ENCODE peak calls at places on chromosome 16, in four cellular contexts. Q, E, H and J are unnamed samples. For H3K9me3, the result is how much of the 10 kb centered on the place peaks cover.

GRCh38 chr16:87319997-87320491 is 2.9 kb upstream of the C16orf95 start:
- DNase-seq in H (no peak), E (no peak), Q (no peak), J (no peak)

GRCh38 chr16:69672998-69673713 is 53.2 kb downstream of the NQO1 start:
- DNase-seq in Q (peak), E (no peak), H (no peak), J (no peak)

GRCh38 chr16:58459344-58460218 is 40.4 kb upstream of the NDRG4 start:
- DNase-seq in H (no peak), E (no peak), Q (peak), J (no peak)

GRCh38 chr16:20798364-20798763 is 7.9 kb downstream of the ERI2 start:
- DNase-seq in E (no peak), Q (peak), H (no peak), J (no peak)

GRCh38 chr16:50308237-50308965 is 42.0 kb downstream of the ADCY7 start:
- DNase-seq in E (peak), H (peak), Q (no peak), J (no peak)

GRCh38 chr16:48164907-48165715 is 9.3 kb upstream of the ABCC12 start:
- DNase-seq in H (peak), Q (peak), E (peak), J (no peak)

GRCh38 chr16:64094170-64094960 is 1027.5 kb downstream of the CDH11 start:
- DNase-seq in H (no peak), E (no peak), Q (peak), J (no peak)

GRCh38 chr16:77775911-77776909 is 12.2 kb upstream of the VAT1L start:
- DNase-seq in Q (peak), E (no peak), H (no peak), J (no peak)

GRCh38 chr16:47037396-47037745 is 63.9 kb upstream of the DNAJA2 start:
- DNase-seq in H (peak), Q (no peak), E (no peak), J (no peak)

GRCh38 chr16:69407702-69408323 is 16.6 kb upstream of the CYB5B start:
- DNase-seq in Q (no peak), H (no peak), E (no peak), J (no peak)

GRCh38 chr16:72191551-72191950 is 19.6 kb upstream of the PMFBP1 start:
- DNase-seq in E (no peak), H (no peak), Q (no peak), J (no peak)

GRCh38 chr16:756428-756827 is 4.1 kb upstream of the MSLN start:
- DNase-seq in E (no peak), H (no peak), Q (no peak), J (no peak)

GRCh38 chr16:58099097-58099955 is 29.9 kb downstream of the CFAP20 start:
- DNase-seq in E (no peak), Q (no peak), H (no peak), J (no peak)

GRCh38 chr16:21264226-21265036 is 13.7 kb downstream of the CRYM start:
- DNase-seq in H (no peak), E (no peak), Q (no peak), J (peak)

GRCh38 chr16:86048221-86048620 is 149.3 kb downstream of the IRF8 start:
- DNase-seq in H (no peak), E (no peak), Q (no peak), J (no peak)

GRCh38 chr16:27602103-27602502 is 52.2 kb downstream of the KATNIP start:
- DNase-seq in Q (no peak), E (no peak), H (no peak), J (no peak)

GRCh38 chr16:83952587-83952939 is 477 bp upstream of the OSGIN1 start:
- DNase-seq in E (no peak), Q (no peak), H (peak), J (no peak)

GRCh38 chr16:48558269-48558915 is 51.6 kb downstream of the N4BP1 start:
- DNase-seq in H (no peak), Q (peak), E (no peak), J (no peak)

GRCh38 chr16:14186007-14186953 is 115.2 kb downstream of the MRTFB start:
- DNase-seq in E (no peak), H (no peak), Q (peak), J (no peak)

GRCh38 chr16:88334517-88335149 is 48.1 kb upstream of the ZNF469 start:
- DNase-seq in H (no peak), E (no peak), Q (no peak), J (no peak)

GRCh38 chr16:47229651-47230050 is 85.9 kb upstream of the NETO2 start:
- DNase-seq in Q (no peak), E (no peak), H (no peak), J (no peak)

GRCh38 chr16:82867425-82867824 is 240.7 kb downstream of the CDH13 start:
- DNase-seq in E (no peak), Q (no peak), H (no peak), J (no peak)

GRCh38 chr16:88910284-88911147 is 44.1 kb upstream of the PABPN1L start:
- DNase-seq in Q (no peak), E (no peak), H (no peak), J (no peak)

GRCh38 chr16:89257757-89258465 is 40.4 kb downstream of the ZNF778 start:
- DNase-seq in Q (no peak), H (no peak), E (no peak), J (no peak)

DNA sequence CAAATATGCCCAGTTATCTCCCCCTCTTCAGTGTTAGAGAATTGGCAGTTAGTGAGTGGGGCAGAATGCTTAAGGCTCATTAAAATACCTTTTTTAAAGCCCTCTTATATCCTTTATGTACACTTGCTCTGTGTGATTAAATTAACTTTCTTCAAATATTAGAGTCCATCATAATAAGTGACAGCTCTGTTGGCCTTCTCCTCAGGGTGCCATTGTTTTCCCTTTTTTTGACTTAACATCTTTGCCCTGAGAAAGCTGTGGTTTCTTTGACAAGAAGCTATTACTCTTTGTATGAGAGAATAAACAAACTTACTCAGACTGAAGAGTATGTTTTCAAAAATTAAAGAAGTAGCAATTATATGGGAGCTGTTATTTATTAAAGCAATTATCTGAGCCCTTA is 13.3 kb downstream of the RBBP6 start:
- DNase-seq in Q (no peak), H (no peak), E (no peak), J (no peak)
- H3K9me3 ChIP-seq in Q (under half), H (under half), E (under half), J (under half)

DNA sequence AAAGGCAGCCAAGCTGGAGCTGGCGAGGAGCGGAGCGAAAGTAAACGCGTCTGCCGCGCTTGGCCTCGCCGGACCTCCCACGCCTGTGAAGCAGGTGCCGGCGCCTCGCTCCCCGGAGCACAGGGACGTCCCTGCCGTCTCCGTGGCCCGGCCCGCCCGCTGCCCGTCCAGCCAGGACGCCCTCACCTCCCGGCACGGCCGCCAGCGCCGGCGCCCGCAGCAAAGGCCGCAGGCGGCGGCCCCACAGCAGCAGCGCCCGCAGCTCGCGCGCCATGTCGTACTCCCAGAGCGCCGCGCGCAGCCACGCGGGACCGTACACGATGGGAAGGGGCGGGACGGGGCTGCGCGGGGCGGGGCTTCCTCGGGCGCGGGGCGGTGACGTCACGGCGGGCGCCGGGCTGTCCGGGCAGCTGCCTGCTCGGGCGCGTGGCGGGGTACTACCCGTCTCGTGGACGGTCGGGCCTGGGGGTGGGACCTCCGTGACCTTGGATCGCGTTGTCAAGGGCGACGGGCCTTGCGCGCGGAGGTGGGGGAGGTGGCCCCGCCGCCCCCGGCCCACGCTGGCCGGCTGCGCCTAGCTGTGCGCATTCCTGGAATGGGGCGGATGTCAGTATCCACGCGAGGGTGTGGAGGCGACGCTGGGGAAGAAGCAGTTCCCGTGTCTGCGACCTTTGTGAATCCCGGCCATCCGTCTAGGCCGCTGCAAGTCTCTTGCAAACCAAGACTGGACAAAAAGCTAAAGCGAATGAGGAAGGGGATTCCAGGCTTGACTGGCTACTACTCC is at the start of gene TRAP1:
- DNase-seq in Q (peak), E (peak), H (peak), J (peak)
- TF ChIP-seq POLR2A in Q (peak), E (peak), H (no peak), J (peak)

DNA sequence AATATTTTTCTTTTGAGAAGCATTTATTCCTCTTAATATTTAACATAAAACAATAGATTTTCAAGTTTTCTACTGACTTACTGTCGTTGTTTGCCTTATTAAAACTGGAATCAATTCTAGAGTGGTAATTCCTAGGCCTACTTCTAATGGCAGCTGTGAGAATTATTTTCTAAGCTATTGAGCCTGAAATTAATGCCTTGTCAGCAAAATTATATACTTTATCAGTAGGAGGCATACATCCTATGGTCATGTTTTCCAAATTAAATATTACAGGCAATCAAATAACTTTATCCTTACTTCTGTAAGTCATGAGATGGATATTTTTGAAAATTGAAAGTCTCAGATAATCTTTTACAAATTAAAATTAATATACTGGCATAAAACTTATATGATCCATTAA is 239.1 kb upstream of the CNTNAP4 start:
- DNase-seq in E (no peak), H (no peak), Q (no peak), J (no peak)
- H3K9me3 ChIP-seq in E (under half), H (under half), Q (under half), J (under half)

GRCh38 chr16:4471869-4472268 is 2.6 kb downstream of the NMRAL1 start:
- DNase-seq in E (no peak), Q (no peak), H (no peak), J (no peak)

GRCh38 chr16:4472880-4473279 is 1.5 kb downstream of the NMRAL1 start:
- DNase-seq in E (no peak), H (no peak), Q (no peak), J (no peak)

GRCh38 chr16:4477966-4478365 is 1.8 kb downstream of the HMOX2 start:
- DNase-seq in E (no peak), H (no peak), Q (peak), J (no peak)

GRCh38 chr16:4475880-4476790 is at the start of gene HMOX2:
- DNase-seq in Q (peak), E (peak), H (peak), J (peak)

DNA sequence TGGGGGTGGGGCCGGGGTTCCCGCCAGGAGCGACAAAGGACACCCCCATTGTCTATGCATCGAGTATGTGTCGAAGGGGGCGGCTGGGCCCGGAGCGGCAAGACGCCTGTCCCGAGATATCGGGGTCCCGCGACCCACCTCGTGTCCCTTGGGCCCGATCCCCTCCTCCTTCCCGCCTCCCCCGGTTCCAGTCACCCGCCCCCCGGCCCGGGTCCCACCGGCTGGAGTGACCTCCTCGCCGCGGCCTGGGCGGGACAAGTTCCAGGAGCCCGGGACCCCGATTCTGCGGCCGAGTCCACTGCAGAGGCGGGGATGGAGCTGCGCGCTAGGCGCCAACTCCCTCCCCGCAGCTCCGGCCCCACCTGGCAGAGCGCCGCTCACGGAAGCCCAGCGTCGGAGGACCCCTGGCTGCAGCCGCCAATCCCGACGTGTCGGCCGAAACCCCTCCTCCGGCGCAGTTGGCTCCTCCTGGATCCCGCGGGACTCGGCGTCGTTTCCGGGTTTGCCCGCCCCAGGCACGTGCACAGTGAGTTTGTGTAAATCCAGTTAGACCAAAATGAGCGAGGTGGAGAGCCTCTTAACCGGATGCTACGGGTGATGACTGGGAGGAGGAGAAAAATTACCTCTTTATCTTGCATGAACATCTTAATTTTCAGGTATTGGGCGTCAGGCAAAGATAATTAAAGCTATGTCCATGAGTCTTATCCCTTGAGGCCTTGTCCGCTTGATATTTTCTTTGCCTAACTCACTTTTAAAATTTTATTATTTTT is at the start of gene NMRAL1:
- DNase-seq in E (peak), H (peak), Q (peak), J (peak)
- TF ChIP-seq POLR2A in E (peak), H (peak), Q (no peak), J (no peak)

GRCh38 chr16:75742424-75743047 is 16.2 kb upstream of the CPHXL start:
- DNase-seq in Q (no peak), E (no peak), H (no peak), J (no peak)

GRCh38 chr16:75750516-75750915 is 24.2 kb upstream of the CPHXL start:
- DNase-seq in E (no peak), Q (no peak), H (no peak), J (no peak)

GRCh38 chr16:75745823-75746222 is 19.5 kb upstream of the CPHXL start:
- DNase-seq in H (no peak), E (no peak), Q (no peak), J (no peak)

GRCh38 chr16:75745242-75745641 is 19.0 kb upstream of the CPHXL start:
- DNase-seq in E (no peak), Q (no peak), H (no peak), J (no peak)
- H3K9me3 ChIP-seq in E (under half), Q (under half), H (under half), J (under half)

GRCh38 chr16:30893744-30894539 is at the start of gene BCL7C:
- DNase-seq in E (peak), H (peak), Q (peak), J (peak)
- TF ChIP-seq POLR2A in E (no peak), H (no peak), Q (peak), J (no peak)

DNA sequence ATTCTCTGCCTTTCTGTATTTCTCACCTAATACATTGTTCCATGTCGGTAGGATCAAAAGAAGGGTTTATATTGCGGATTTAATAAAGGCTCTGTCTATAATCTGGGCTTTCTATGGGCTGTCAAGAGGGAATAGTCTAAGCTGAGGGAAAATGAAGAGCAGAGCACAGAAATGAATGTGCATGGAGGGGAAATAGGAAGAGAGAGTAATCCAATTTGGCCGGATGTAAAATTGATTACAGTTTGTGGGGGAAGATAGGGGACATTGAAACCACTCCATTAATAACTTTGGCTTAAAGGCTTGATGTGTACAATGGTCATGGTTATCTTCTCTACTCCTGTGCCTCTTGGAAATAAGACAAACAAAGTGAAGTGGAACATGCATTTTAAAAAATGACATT is 334.2 kb upstream of the CDH8 start:
- DNase-seq in H (no peak), E (no peak), Q (no peak), J (no peak)
- H3K9me3 ChIP-seq in H (under half), E (under half), Q (under half), J (under half)

DNA sequence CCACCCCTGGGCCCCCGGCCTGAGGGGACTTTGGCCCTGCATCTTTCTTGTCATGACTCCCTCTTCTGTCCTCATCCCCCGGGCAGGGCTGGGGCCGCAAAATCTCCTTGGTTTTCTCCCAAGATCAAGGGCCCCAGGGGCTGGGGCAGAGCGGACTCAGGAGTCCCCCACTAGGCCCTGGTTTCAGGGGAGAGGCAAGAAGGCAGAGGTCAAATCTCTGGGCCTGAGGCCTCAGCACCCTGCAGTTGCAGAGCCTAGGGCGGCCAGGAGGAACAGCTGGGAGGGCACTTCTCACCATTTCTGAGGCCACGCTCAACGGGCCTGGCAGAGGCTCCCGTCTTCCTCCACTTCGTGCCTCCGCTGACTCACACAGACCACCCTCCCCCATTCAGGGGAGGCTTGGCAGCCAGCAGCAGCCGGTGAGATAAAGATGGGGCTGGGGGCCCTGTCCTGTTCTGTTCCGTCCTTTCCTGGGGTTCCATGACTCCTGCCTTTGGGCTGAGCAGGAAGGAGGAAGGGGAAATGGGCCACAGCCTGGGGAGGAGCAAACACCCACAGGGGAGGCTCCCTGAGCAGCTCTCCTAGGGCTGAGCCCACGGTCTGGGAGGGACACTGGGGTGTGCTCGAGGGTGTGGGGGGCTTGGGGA is 12.4 kb downstream of the ZSCAN10 start:
- DNase-seq in Q (no peak), E (no peak), H (no peak), J (no peak)
- TF ChIP-seq POLR2A in Q (no peak), E (no peak), H (no peak), J (no peak)

GRCh38 chr16:11111166-11111565 is 144.8 kb downstream of the SOCS1 start:
- DNase-seq in E (no peak), Q (no peak), H (no peak), J (no peak)

GRCh38 chr16:11107781-11108465 is 148.1 kb downstream of the SOCS1 start:
- DNase-seq in E (no peak), Q (peak), H (no peak), J (no peak)

GRCh38 chr16:11109551-11109950 is 146.5 kb downstream of the SOCS1 start:
- DNase-seq in H (peak), E (no peak), Q (peak), J (no peak)

GRCh38 chr16:11106726-11107125 is 149.3 kb downstream of the SOCS1 start:
- DNase-seq in H (no peak), E (no peak), Q (no peak), J (no peak)

DNA sequence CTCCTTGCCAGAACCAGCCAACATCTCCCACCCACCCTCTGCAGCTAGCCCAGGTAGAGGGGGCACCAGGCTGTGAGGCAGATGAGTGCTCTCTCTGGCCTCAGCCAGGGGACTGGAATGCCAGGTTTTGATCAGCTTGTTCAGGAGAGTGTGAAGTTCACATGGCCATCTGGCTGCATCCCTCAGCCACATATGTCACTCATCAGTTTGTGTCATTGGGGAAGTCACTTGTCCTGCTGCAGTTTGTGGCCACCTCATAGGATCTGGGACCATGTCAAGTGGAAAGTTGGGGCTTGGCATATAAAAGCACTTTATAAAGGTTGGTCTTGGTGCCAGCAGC is 147.6 kb downstream of the SOCS1 start:
- DNase-seq in H (no peak), Q (no peak), E (no peak), J (no peak)
- H3K9me3 ChIP-seq in H (under half), Q (under half), E (under half), J (under half)

GRCh38 chr16:67228034-67228785 is 1.3 kb downstream of the TMEM208 start:
- DNase-seq in H (no peak), E (no peak), Q (no peak), J (no peak)
- TF ChIP-seq POLR2A in H (no peak), E (no peak), Q (no peak), J (no peak)